ENCODE peak calls at places on chromosomes 11 and 22, in six cellular contexts. K is GM12891, F is breast epithelium, Y is stomach, H is sigmoid colon, E is K562. A is an unnamed sample.

GRCh38 chr11:128732471-128733277 is 38.8 kb downstream of the FLI1 start:
- DNase-seq in E (no peak), K (no peak), Y (no peak), F (no peak), H (no peak), A (no peak)

GRCh38 chr11:79466411-79466810 is 25.6 kb upstream of the TENM4 start:
- DNase-seq in E (no peak), F (no peak), H (no peak), K (no peak), Y (no peak), A (no peak)

GRCh38 chr22:38467904-38468760 is at the start of gene KDELR3:
- DNase-seq in F (no peak), H (peak), Y (peak), E (peak), K (peak), A (peak)

GRCh38 chr11:102111011-102111786 is 952 bp downstream of the YAP1 start:
- DNase-seq in Y (peak), K (peak), H (peak), F (peak), E (no peak), A (no peak)

GRCh38 chr11:134592391-134592990 is 180.4 kb upstream of the B3GAT1 start:
- DNase-seq in K (no peak), E (peak), H (no peak), F (no peak), Y (peak), A (no peak)

GRCh38 chr11:70423523-70424505 is 25.5 kb downstream of the CTTN start:
- DNase-seq in H (no peak), E (peak), F (no peak), K (peak), Y (no peak), A (no peak)

GRCh38 chr11:27722117-27722844 is 22.0 kb upstream of the BDNF start:
- DNase-seq in K (no peak), Y (no peak), H (no peak), E (no peak), F (no peak), A (no peak)

GRCh38 chr11:39365809-39366436 is 2093.5 kb downstream of the LRRC4C start:
- DNase-seq in Y (no peak), E (no peak), K (no peak), F (no peak), H (no peak), A (no peak)

GRCh38 chr11:16610738-16611388 is 127.6 kb upstream of the C11orf58 start:
- DNase-seq in Y (no peak), H (no peak), F (no peak), E (no peak), K (no peak), A (no peak)

GRCh38 chr11:37984991-37985390 is 1387.0 kb upstream of the RAG2 start:
- DNase-seq in H (no peak), K (no peak), E (no peak), F (no peak), Y (no peak), A (no peak)

GRCh38 chr11:12457030-12457600 is 79.7 kb downstream of the PARVA start:
- DNase-seq in H (no peak), E (no peak), Y (no peak), F (no peak), K (no peak), A (no peak)

GRCh38 chr11:101445761-101446160 is 138.0 kb downstream of the TRPC6 start:
- DNase-seq in H (no peak), F (no peak), K (no peak), Y (no peak), E (no peak), A (no peak)

GRCh38 chr22:42365942-42366660 is 66.1 kb downstream of the NFAM1 start:
- DNase-seq in K (no peak), E (no peak), H (no peak), Y (no peak), F (no peak), A (no peak)

GRCh38 chr11:66277475-66278391 is at the start of gene CNIH2:
- DNase-seq in F (no peak), H (no peak), Y (peak), K (peak), E (peak), A (peak)
- TF ChIP-seq POLR2AphosphoS5 in F (no peak), H (peak), Y (no peak), K (peak), E (no peak), A (peak)

DNA sequence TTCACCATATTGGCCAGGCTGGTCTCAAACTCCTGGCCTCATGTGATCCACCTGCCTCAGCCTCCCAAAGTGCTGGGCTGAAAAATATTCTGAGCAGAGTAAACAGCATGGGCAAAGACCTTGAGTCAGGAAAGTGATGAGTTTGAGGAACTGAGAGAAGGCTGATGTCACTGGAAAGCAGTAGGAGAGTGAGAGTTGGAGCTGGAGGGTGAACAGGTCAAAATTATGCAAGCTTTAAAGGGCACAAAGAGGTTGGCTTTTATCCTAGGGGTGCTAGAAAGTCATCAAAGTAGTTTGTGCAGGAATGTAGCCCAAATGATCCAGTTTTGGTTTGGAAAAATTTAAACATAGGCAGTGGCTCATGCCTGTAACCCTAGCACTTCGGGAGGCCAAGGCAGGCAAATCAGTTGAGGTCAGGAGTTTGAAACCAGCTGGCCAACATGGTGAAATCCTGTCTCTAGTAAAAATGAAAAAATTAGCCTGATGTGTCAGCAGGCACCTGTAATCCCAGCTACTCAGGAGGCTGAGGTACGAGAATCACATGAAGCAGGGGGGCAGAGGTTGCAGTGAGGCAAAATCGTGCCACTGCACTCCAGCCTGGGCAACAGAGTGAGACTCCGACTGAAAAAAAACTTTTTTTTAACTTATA is 44.7 kb upstream of the CXCR5 start:
- DNase-seq in Y (no peak), F (no peak), E (no peak), K (no peak), H (no peak), A (no peak)
- TF ChIP-seq POLR2AphosphoS5 in Y (no peak), F (no peak), E (no peak), K (no peak), H (no peak), A (no peak)

GRCh38 chr11:9955387-9955786 is 291.5 kb downstream of the SWAP70 start:
- DNase-seq in Y (no peak), F (no peak), K (no peak), H (no peak), E (no peak), A (no peak)

GRCh38 chr11:9953994-9954626 is 290.2 kb downstream of the SWAP70 start:
- DNase-seq in E (no peak), K (no peak), Y (no peak), H (no peak), F (no peak), A (no peak)

GRCh38 chr11:9956483-9956882 is 292.6 kb downstream of the SWAP70 start:
- DNase-seq in F (no peak), Y (no peak), H (no peak), K (no peak), E (peak), A (no peak)

GRCh38 chr11:9951714-9952275 is 287.9 kb downstream of the SWAP70 start:
- DNase-seq in F (no peak), E (no peak), Y (no peak), K (no peak), H (no peak), A (no peak)

GRCh38 chr11:9957072-9957471 is 293.2 kb downstream of the SWAP70 start:
- DNase-seq in Y (no peak), K (no peak), E (no peak), H (no peak), F (no peak), A (no peak)
- TF ChIP-seq POLR2AphosphoS5 in Y (no peak), K (no peak), E (no peak), H (no peak), F (no peak), A (no peak)

GRCh38 chr22:49962012-49962750 is 1.6 kb downstream of the PIM3 start:
- DNase-seq in F (peak), K (peak), H (peak), Y (peak), E (peak), A (peak)

GRCh38 chr22:49960159-49960966 is at the start of gene PIM3:
- DNase-seq in E (peak), K (peak), Y (peak), H (peak), F (peak), A (peak)

GRCh38 chr22:49961601-49962011 is 1.0 kb downstream of the PIM3 start:
- DNase-seq in F (peak), K (no peak), Y (no peak), H (no peak), E (no peak), A (no peak)

GRCh38 chr22:49959782-49960158 is 802 bp upstream of the PIM3 start:
- DNase-seq in K (no peak), E (no peak), F (no peak), Y (peak), H (peak), A (no peak)

GRCh38 chr22:49960967-49961600 is 512 bp downstream of the PIM3 start:
- DNase-seq in F (peak), Y (peak), K (no peak), H (peak), E (peak), A (peak)
- TF ChIP-seq POLR2AphosphoS5 in F (no peak), Y (no peak), K (no peak), H (no peak), E (no peak), A (no peak)

DNA sequence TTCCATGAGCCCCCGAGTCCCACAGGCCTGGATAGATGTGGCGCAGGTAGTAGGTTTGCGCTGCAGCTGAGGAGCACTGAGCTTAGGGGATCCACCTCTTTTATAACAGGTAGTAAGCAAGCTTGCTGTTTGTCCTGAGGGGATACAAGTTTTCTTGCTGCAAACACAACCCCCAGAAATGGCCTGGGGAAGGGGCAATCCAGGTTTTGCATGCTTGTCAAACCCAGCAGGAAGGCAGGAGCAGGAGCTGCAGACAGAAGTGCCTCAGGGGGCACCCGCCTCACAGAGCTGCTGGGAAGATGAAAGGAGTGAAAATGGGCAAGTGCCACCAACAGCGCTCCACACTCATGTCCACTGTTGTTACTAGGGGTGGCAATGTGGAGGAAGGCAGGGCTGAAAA is 18.5 kb downstream of the APOL5 start:
- DNase-seq in H (no peak), E (no peak), Y (no peak), F (no peak), K (no peak), A (no peak)
- TF ChIP-seq POLR2AphosphoS5 in H (no peak), E (no peak), Y (no peak), F (no peak), K (no peak), A (no peak)

A was measured in spleen.